ENCODE peak calls at places on chromosome 4, in four cellular contexts. D is HCT116, I is HepG2, K is K562. T is an unnamed sample.

GRCh38 chr4:101856149-101856548 is 65.6 kb downstream of the BANK1 start:
- DNase-seq in D (no peak), I (no peak), K (no peak), T (no peak)

GRCh38 chr4:721261-722171 is 15.9 kb downstream of the PCGF3 start:
- DNase-seq in K (no peak), I (no peak), D (no peak), T (no peak)

GRCh38 chr4:142353149-142353738 is 492.9 kb downstream of the INPP4B start:
- DNase-seq in D (peak; percentile 69), K (peak; percentile 24), I (peak; percentile 27), T (no peak)

GRCh38 chr4:26197018-26197779 is 123.6 kb upstream of the RBPJ start:
- DNase-seq in I (no peak), D (peak; percentile 98), K (peak; percentile 12), T (peak; percentile 93)

GRCh38 chr4:56220261-56220660 is 167.0 kb downstream of the AASDH start:
- DNase-seq in D (no peak), K (no peak), I (no peak), T (no peak)

GRCh38 chr4:16767861-16768260 is 130.6 kb downstream of the LDB2 start:
- DNase-seq in I (no peak), K (no peak), D (no peak), T (no peak)

GRCh38 chr4:113419631-113420030 is 341.9 kb downstream of the CAMK2D start:
- DNase-seq in D (no peak), I (no peak), K (no peak), T (no peak)

GRCh38 chr4:74932832-74933561 is at the start of gene PARM1:
- DNase-seq in D (peak; percentile 81), K (peak; percentile 65), I (peak; percentile 59), T (peak; percentile 17)

GRCh38 chr4:168386002-168386401 is 67.5 kb upstream of the DDX60 start:
- DNase-seq in K (no peak), I (no peak), D (no peak), T (no peak)

GRCh38 chr4:65422109-65422508 is 248.2 kb downstream of the EPHA5 start:
- DNase-seq in K (no peak), I (no peak), D (no peak), T (no peak)

GRCh38 chr4:1266881-1267763 is 18.2 kb upstream of the CTBP1 start:
- DNase-seq in K (no peak), I (no peak), D (no peak), T (no peak)

GRCh38 chr4:182679531-182679930 is 237.7 kb downstream of the DCTD start:
- DNase-seq in D (no peak), I (no peak), K (no peak), T (no peak)

GRCh38 chr4:112053825-112054224 is 91.4 kb upstream of the FAM241A start:
- DNase-seq in I (no peak), D (no peak), K (no peak), T (no peak)

GRCh38 chr4:175716956-175717355 is 95.1 kb downstream of the GPM6A start:
- DNase-seq in I (no peak), D (no peak), K (no peak), T (no peak)

GRCh38 chr4:133152330-133152791 is 3.3 kb downstream of the PCDH10 start:
- DNase-seq in I (no peak), D (no peak), K (no peak), T (no peak)

GRCh38 chr4:123361195-123361861 is 35.3 kb upstream of the SPRY1 start:
- DNase-seq in I (no peak), D (no peak), K (peak; percentile 75), T (no peak)

GRCh38 chr4:100848865-100849264 is 331.0 kb upstream of the EMCN start:
- DNase-seq in D (peak; percentile 38), K (no peak), I (no peak), T (no peak)

GRCh38 chr4:186739802-186740434 is 16.3 kb upstream of the FAT1 start:
- DNase-seq in D (no peak), K (no peak), I (no peak), T (no peak)

GRCh38 chr4:182306792-182307507 is 63.7 kb downstream of the TENM3 start:
- DNase-seq in D (no peak), K (no peak), I (no peak), T (no peak)

GRCh38 chr4:23779422-23779821 is 110.4 kb downstream of the PPARGC1A start:
- DNase-seq in I (no peak), K (no peak), D (no peak), T (no peak)
- H3K4me1 ChIP-seq in I (no peaks in the 10 kb centered on the region), K (no peaks in the 10 kb centered on the region), D (no peaks in the 10 kb centered on the region), T (no peaks in the 10 kb centered on the region)

GRCh38 chr4:6969826-6970800 is 60.5 kb downstream of the TBC1D14 start:
- DNase-seq in D (no peak), K (no peak), I (no peak), T (no peak)
- H3K36me3 ChIP-seq in D (no peaks in the 10 kb centered on the region), K (peaks cover 52% of the 10 kb centered on the region), I (peaks cover 11% of the 10 kb centered on the region), T (no peaks in the 10 kb centered on the region)

GRCh38 chr4:177485528-177485927 is 43.3 kb upstream of the AGA start:
- DNase-seq in D (no peak), I (no peak), K (no peak), T (no peak)
- TF ChIP-seq TCF7L2 in D (no peak), I (no peak), K (no peak), T (no peak)

GRCh38 chr4:77075869-77076801 is at the start of gene CCNI:
- DNase-seq in K (peak; percentile 98), D (peak; percentile 95), I (peak; percentile 90), T (peak; percentile 87)
- H3K4me1 ChIP-seq in K (peaks cover 3% of the 10 kb centered on the region), D (peaks cover 21% of the 10 kb centered on the region), I (peaks cover 27% of the 10 kb centered on the region), T (peaks cover 15% of the 10 kb centered on the region)

GRCh38 chr4:5686338-5686737 is 22.0 kb downstream of the EVC2 start:
- DNase-seq in I (no peak), D (no peak), K (no peak), T (no peak)

GRCh38 chr4:5678977-5679376 is 29.4 kb downstream of the EVC2 start:
- DNase-seq in K (no peak), I (no peak), D (no peak), T (no peak)

GRCh38 chr4:5685296-5685695 is 23.1 kb downstream of the EVC2 start:
- DNase-seq in I (no peak), D (no peak), K (no peak), T (no peak)

GRCh38 chr4:5689065-5689464 is 19.3 kb downstream of the EVC2 start:
- DNase-seq in K (no peak), D (no peak), I (no peak), T (no peak)

GRCh38 chr4:5683566-5683965 is 24.8 kb downstream of the EVC2 start:
- DNase-seq in I (no peak), K (peak; percentile 52), D (no peak), T (no peak)
- H3K36me3 ChIP-seq in I (no peaks in the 10 kb centered on the region), K (no peaks in the 10 kb centered on the region), D (no peaks in the 10 kb centered on the region), T (no peaks in the 10 kb centered on the region)

GRCh38 chr4:61296115-61296514 is 96.0 kb downstream of the ADGRL3 start:
- DNase-seq in K (no peak), I (no peak), D (no peak), T (no peak)
- TF ChIP-seq TCF7L2 in K (no peak), I (no peak), D (no peak), T (no peak)

DNA sequence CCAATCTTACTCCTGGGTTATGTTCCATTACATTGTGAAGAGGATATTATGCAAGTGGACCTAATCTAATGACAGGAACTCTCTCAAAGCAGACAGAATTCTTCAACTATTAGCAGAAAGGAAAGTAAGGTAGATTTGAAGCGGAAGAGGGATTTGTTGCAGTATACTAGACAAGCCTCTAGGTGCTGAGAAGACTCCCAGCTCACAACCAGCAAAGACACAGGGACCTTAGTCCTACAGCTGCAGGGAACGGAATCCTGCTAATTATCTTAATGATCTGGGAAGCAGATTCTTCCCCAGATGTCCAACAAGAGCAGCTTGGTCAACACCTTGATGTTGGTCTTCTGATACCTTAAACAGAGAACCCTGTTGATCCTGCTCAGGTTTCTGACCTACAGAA is 73.6 kb downstream of the STK32B start:
- DNase-seq in I (no peak), D (no peak), K (no peak), T (no peak)
- H3K4me1 ChIP-seq in I (no peaks in the 10 kb centered on the region), D (no peaks in the 10 kb centered on the region), K (peaks cover 3% of the 10 kb centered on the region), T (no peaks in the 10 kb centered on the region)

DNA sequence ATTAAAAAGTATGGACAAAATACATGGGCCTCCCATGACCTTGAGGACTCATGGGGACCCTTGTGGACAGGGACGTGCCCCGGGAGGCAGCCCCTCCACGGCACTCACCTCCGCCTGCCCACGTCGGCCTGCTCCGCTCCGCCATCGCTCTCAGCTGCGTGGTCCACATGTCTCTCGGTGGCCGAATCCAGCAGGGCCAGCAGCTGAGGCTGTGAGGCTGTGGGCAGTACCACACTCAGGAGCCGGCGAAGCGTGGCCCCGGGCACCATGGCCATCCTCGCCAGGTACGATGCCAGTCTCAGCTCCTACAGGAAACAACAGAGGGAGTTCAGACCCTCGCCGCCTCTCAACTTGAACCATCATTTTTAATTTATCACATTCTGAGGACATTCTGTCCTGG is 140.0 kb downstream of the EVC2 start:
- DNase-seq in I (no peak), D (no peak), K (no peak), T (no peak)
- H3K36me3 ChIP-seq in I (no peaks in the 10 kb centered on the region), D (no peaks in the 10 kb centered on the region), K (no peaks in the 10 kb centered on the region), T (no peaks in the 10 kb centered on the region)

GRCh38 chr4:162727232-162727631 is 439.5 kb downstream of the NAF1 start:
- DNase-seq in D (peak; percentile 6), I (peak; percentile 4), K (peak; percentile 71), T (no peak)

GRCh38 chr4:162732871-162733270 is 433.8 kb downstream of the NAF1 start:
- DNase-seq in I (no peak), D (no peak), K (no peak), T (no peak)
- TF ChIP-seq TCF7L2 in I (no peak), D (no peak), K (no peak), T (no peak)

T was measured in Panc1.